ENCODE peak calls at places on chromosomes 5 and 9, in six cellular contexts. One of them, this sample, is unnamed.
A peak's percentile ranks its signal among the peaks of the same experiment; 100 is the strongest.

GRCh38 chr5:152256580-152256979 is 148.5 kb downstream of the NMUR2 start:
- DNase-seq in mesenteric fat pad: no peak
- DNase-seq in pulmonary artery endothelial cell: no peak
- DNase-seq in neuronal stem cell: no peak
- DNase-seq in cardiac fibroblast: no peak
- DNase-seq in NAMALWA: no peak
- DNase-seq in this sample: no peak

GRCh38 chr9:128689820-128690683 is 1.0 kb downstream of the SET start:
- DNase-seq in cardiac fibroblast: peak; percentile 51
- DNase-seq in pulmonary artery endothelial cell: no peak
- DNase-seq in mesenteric fat pad: no peak
- DNase-seq in neuronal stem cell: peak; percentile 41
- DNase-seq in NAMALWA: peak; percentile 45
- DNase-seq in this sample: no peak

GRCh38 chr9:107486674-107487520 is 2.7 kb downstream of the KLF4 start:
- DNase-seq in pulmonary artery endothelial cell: no peak
- DNase-seq in cardiac fibroblast: no peak
- DNase-seq in neuronal stem cell: no peak
- DNase-seq in mesenteric fat pad: no peak
- DNase-seq in NAMALWA: no peak
- DNase-seq in this sample: no peak

GRCh38 chr9:9912459-9912858 is 700.3 kb downstream of the PTPRD start:
- DNase-seq in pulmonary artery endothelial cell: no peak
- DNase-seq in NAMALWA: peak; percentile 61
- DNase-seq in mesenteric fat pad: no peak
- DNase-seq in cardiac fibroblast: no peak
- DNase-seq in neuronal stem cell: no peak
- DNase-seq in this sample: no peak

GRCh38 chr5:11719888-11720481 is 184.3 kb downstream of the CTNND2 start:
- DNase-seq in mesenteric fat pad: no peak
- DNase-seq in pulmonary artery endothelial cell: no peak
- DNase-seq in neuronal stem cell: peak; percentile 56
- DNase-seq in cardiac fibroblast: no peak
- DNase-seq in NAMALWA: peak; percentile 65
- DNase-seq in this sample: peak; percentile 35

GRCh38 chr5:142357469-142358090 is 32.8 kb upstream of the SPRY4 start:
- DNase-seq in pulmonary artery endothelial cell: no peak
- DNase-seq in cardiac fibroblast: peak; percentile 23
- DNase-seq in NAMALWA: no peak
- DNase-seq in neuronal stem cell: no peak
- DNase-seq in mesenteric fat pad: peak; percentile 57
- DNase-seq in this sample: no peak

GRCh38 chr9:74218374-74219063 is 278.6 kb upstream of the RORB start:
- DNase-seq in cardiac fibroblast: no peak
- DNase-seq in pulmonary artery endothelial cell: no peak
- DNase-seq in neuronal stem cell: no peak
- DNase-seq in NAMALWA: no peak
- DNase-seq in mesenteric fat pad: no peak
- DNase-seq in this sample: no peak

GRCh38 chr5:35856186-35857003 is at the start of gene IL7R:
- DNase-seq in pulmonary artery endothelial cell: no peak
- DNase-seq in cardiac fibroblast: no peak
- DNase-seq in neuronal stem cell: no peak
- DNase-seq in mesenteric fat pad: no peak
- DNase-seq in NAMALWA: peak; percentile 31
- DNase-seq in this sample: no peak

GRCh38 chr9:126070071-126070470 is 256.6 kb upstream of the MVB12B start:
- DNase-seq in mesenteric fat pad: no peak
- DNase-seq in cardiac fibroblast: no peak
- DNase-seq in neuronal stem cell: no peak
- DNase-seq in NAMALWA: no peak
- DNase-seq in pulmonary artery endothelial cell: no peak
- DNase-seq in this sample: no peak

GRCh38 chr9:110104201-110104845 is 103.6 kb downstream of the C9orf152 start:
- DNase-seq in neuronal stem cell: no peak
- DNase-seq in pulmonary artery endothelial cell: no peak
- DNase-seq in mesenteric fat pad: no peak
- DNase-seq in NAMALWA: no peak
- DNase-seq in cardiac fibroblast: peak; percentile 74
- DNase-seq in this sample: no peak

GRCh38 chr5:142024771-142025304 is 12.0 kb upstream of the GNPDA1 start:
- DNase-seq in pulmonary artery endothelial cell: peak; percentile 26
- DNase-seq in mesenteric fat pad: peak; percentile 92
- DNase-seq in cardiac fibroblast: peak; percentile 87
- DNase-seq in NAMALWA: peak; percentile 91
- DNase-seq in neuronal stem cell: peak; percentile 77
- DNase-seq in this sample: peak; percentile 67

GRCh38 chr5:109911731-109912130 is 222.0 kb downstream of the MAN2A1 start:
- DNase-seq in neuronal stem cell: no peak
- DNase-seq in cardiac fibroblast: peak; percentile 56
- DNase-seq in pulmonary artery endothelial cell: no peak
- DNase-seq in NAMALWA: no peak
- DNase-seq in mesenteric fat pad: no peak
- DNase-seq in this sample: no peak

GRCh38 chr5:152704286-152704685 is 299.2 kb upstream of the NMUR2 start:
- DNase-seq in cardiac fibroblast: no peak
- DNase-seq in mesenteric fat pad: no peak
- DNase-seq in pulmonary artery endothelial cell: no peak
- DNase-seq in NAMALWA: no peak
- DNase-seq in neuronal stem cell: no peak
- DNase-seq in this sample: no peak

GRCh38 chr5:66197764-66198405 is 53.8 kb downstream of the SREK1 start:
- DNase-seq in cardiac fibroblast: no peak
- DNase-seq in neuronal stem cell: no peak
- DNase-seq in pulmonary artery endothelial cell: no peak
- DNase-seq in NAMALWA: no peak
- DNase-seq in mesenteric fat pad: no peak
- DNase-seq in this sample: no peak